ENCODE peak calls at places on chromosomes 6 and 20, in ten cellular contexts. B is HL-60; Y is lung; Z is GM23338; P is PC-3; C is stomach; F is AG04450; R is esophagus squamous epithelium; U is CD8-positive, alpha-beta T cell; S is mucosa of descending colon. Q is an unnamed sample.

GRCh38 chr6:161189891-161190290 is 84.0 kb downstream of the AGPAT4 start:
- DNase-seq in S (no peak), Z (no peak), P (no peak), U (no peak), Y (no peak), F (no peak), B (no peak), R (no peak), C (no peak), Q (no peak)

GRCh38 chr6:3383525-3383924 is 73.3 kb downstream of the SLC22A23 start:
- DNase-seq in R (no peak), P (peak), Z (no peak), Y (no peak), F (no peak), B (no peak), S (no peak), C (peak), U (no peak), Q (no peak)

GRCh38 chr6:106694343-106694742 is 65.0 kb downstream of the QRSL1 start:
- DNase-seq in S (no peak), B (no peak), P (no peak), R (no peak), C (peak), F (no peak), U (no peak), Y (no peak), Z (no peak), Q (no peak)

GRCh38 chr6:52399511-52400315 is 20.4 kb upstream of the EFHC1 start:
- DNase-seq in F (no peak), R (no peak), B (peak), Y (no peak), S (no peak), P (peak), U (no peak), Z (peak), C (no peak), Q (peak)

GRCh38 chr20:22794200-22794599 is 209.8 kb upstream of the FOXA2 start:
- DNase-seq in F (no peak), C (no peak), U (no peak), Z (no peak), R (no peak), S (no peak), Y (no peak), B (no peak), P (peak), Q (no peak)

GRCh38 chr20:15555913-15556312 is 1017.3 kb downstream of the KIF16B start:
- DNase-seq in S (no peak), F (no peak), B (no peak), Z (no peak), U (no peak), R (no peak), P (no peak), C (no peak), Y (no peak), Q (no peak)

GRCh38 chr20:6718660-6719059 is 48.8 kb upstream of the BMP2 start:
- DNase-seq in Y (no peak), U (no peak), S (no peak), P (peak), R (no peak), B (no peak), C (no peak), Z (peak), F (no peak), Q (no peak)

GRCh38 chr20:25294459-25295385 is 46.8 kb downstream of the PYGB start:
- DNase-seq in R (no peak), S (no peak), P (peak), Z (peak), C (peak), U (peak), F (no peak), B (peak), Y (no peak), Q (peak)

GRCh38 chr20:51749674-51750036 is 18.5 kb downstream of the ATP9A start:
- DNase-seq in S (no peak), Y (no peak), C (no peak), B (no peak), R (no peak), U (no peak), P (peak), Z (no peak), F (no peak), Q (no peak)

GRCh38 chr6:160952633-160953281 is 38.8 kb upstream of the MAP3K4 start:
- DNase-seq in P (no peak), S (no peak), U (no peak), C (no peak), B (no peak), Z (peak), Y (peak), R (no peak), F (no peak), Q (no peak)

GRCh38 chr6:92559611-92560010 is 859.7 kb downstream of the EPHA7 start:
- DNase-seq in R (no peak), B (peak), Z (peak), P (no peak), S (no peak), Y (no peak), U (no peak), C (no peak), F (no peak), Q (no peak)

GRCh38 chr6:157716553-157716952 is 106.5 kb upstream of the SNX9 start:
- DNase-seq in S (no peak), P (no peak), R (no peak), Y (no peak), C (no peak), Z (no peak), B (no peak), F (no peak), U (no peak), Q (no peak)

GRCh38 chr6:134437376-134437775 is 119.5 kb upstream of the SGK1 start:
- DNase-seq in B (peak), C (no peak), Y (no peak), P (peak), U (peak), Z (no peak), S (no peak), R (no peak), F (no peak), Q (no peak)

GRCh38 chr6:7137335-7138106 is 29.8 kb downstream of the RREB1 start:
- DNase-seq in B (peak), C (no peak), F (no peak), R (no peak), S (peak), Y (no peak), P (no peak), U (peak), Z (peak), Q (peak)

GRCh38 chr20:21291026-21291425 is 12.1 kb upstream of the XRN2 start:
- DNase-seq in F (no peak), R (no peak), S (no peak), C (no peak), P (peak), U (no peak), Y (no peak), B (no peak), Z (no peak), Q (no peak)

GRCh38 chr6:125781307-125781868 is 9.4 kb upstream of the NCOA7 start:
- DNase-seq in P (peak), B (no peak), U (peak), Y (no peak), F (no peak), R (no peak), C (peak), S (no peak), Z (peak), Q (no peak)

GRCh38 chr6:20092071-20092566 is 120.2 kb downstream of the MBOAT1 start:
- DNase-seq in B (peak), U (no peak), F (peak), P (peak), R (no peak), S (no peak), Y (no peak), C (no peak), Z (peak), Q (peak)

GRCh38 chr20:542777-543368 is 717 bp downstream of the CSNK2A1 start:
- DNase-seq in S (peak), U (no peak), P (no peak), Y (no peak), F (no peak), Z (peak), C (peak), R (no peak), B (peak), Q (peak)

GRCh38 chr6:121260651-121261102 is 73.6 kb downstream of the TBC1D32 start:
- DNase-seq in S (peak), Z (no peak), U (no peak), B (no peak), P (no peak), R (no peak), F (no peak), Y (no peak), C (no peak), Q (no peak)

GRCh38 chr6:33677153-33677660 is 34.3 kb downstream of the UQCC2 start:
- DNase-seq in F (no peak), S (no peak), Y (no peak), Z (no peak), C (no peak), U (no peak), B (no peak), R (no peak), P (peak), Q (no peak)

GRCh38 chr6:34630040-34630439 is 66.5 kb downstream of the ILRUN start:
- DNase-seq in C (no peak), P (peak), B (no peak), F (peak), Y (no peak), U (no peak), S (no peak), R (no peak), Z (no peak), Q (no peak)

GRCh38 chr20:31837896-31838397 is 7.5 kb downstream of the FOXS1 start:
- DNase-seq in U (no peak), B (peak), P (no peak), Z (no peak), C (no peak), R (no peak), F (no peak), S (no peak), Y (no peak), Q (no peak)

GRCh38 chr6:41707565-41708200 is 27.7 kb downstream of the TFEB start:
- DNase-seq in B (peak), Z (no peak), S (peak), F (no peak), C (no peak), R (no peak), P (no peak), U (peak), Y (no peak), Q (peak)

GRCh38 chr6:134145786-134146185 is 93.4 kb upstream of the SLC2A12 start:
- DNase-seq in C (no peak), Y (no peak), F (no peak), P (peak), R (no peak), S (no peak), U (no peak), B (peak), Z (peak), Q (no peak)

GRCh38 chr6:3919130-3919628 is 70.0 kb downstream of the FAM50B start:
- DNase-seq in S (no peak), U (no peak), B (no peak), C (no peak), Y (peak), R (no peak), Z (no peak), P (no peak), F (no peak), Q (no peak)

GRCh38 chr6:78995946-78996345 is 82.1 kb downstream of the PHIP start:
- DNase-seq in C (no peak), Z (no peak), R (no peak), U (no peak), B (no peak), F (no peak), P (no peak), S (no peak), Y (no peak), Q (no peak)

GRCh38 chr6:27672113-27672799 is 199.4 kb upstream of the ZNF184 start:
- DNase-seq in S (no peak), F (no peak), U (no peak), Z (peak), C (no peak), Y (no peak), B (peak), P (peak), R (no peak), Q (no peak)

GRCh38 chr6:148548065-148548748 is 198.6 kb upstream of the UST start:
- DNase-seq in R (no peak), F (no peak), Z (no peak), S (no peak), C (no peak), B (no peak), Y (no peak), U (no peak), P (no peak), Q (no peak)

GRCh38 chr6:46688117-46688965 is 656 bp downstream of the TDRD6 start:
- DNase-seq in C (no peak), F (no peak), B (no peak), Z (peak), S (peak), R (no peak), Y (no peak), P (no peak), U (no peak), Q (no peak)

GRCh38 chr6:168541307-168541706 is 100.3 kb downstream of the SMOC2 start:
- DNase-seq in S (no peak), B (no peak), F (no peak), R (no peak), Z (no peak), P (no peak), U (no peak), Y (no peak), C (no peak), Q (no peak)

GRCh38 chr6:131950767-131951575 is at the start of gene CCN2:
- DNase-seq in B (no peak), R (no peak), U (no peak), F (peak), C (peak), S (peak), Z (peak), P (peak), Y (peak), Q (no peak)

GRCh38 chr6:131949615-131949908 is 1.6 kb downstream of the CCN2 start:
- DNase-seq in C (no peak), R (no peak), Z (no peak), F (peak), S (no peak), Y (no peak), P (no peak), B (no peak), U (no peak), Q (no peak)

GRCh38 chr6:131949909-131950766 is 1.0 kb downstream of the CCN2 start:
- DNase-seq in B (no peak), F (peak), S (peak), R (peak), U (no peak), C (peak), Z (peak), P (peak), Y (peak), Q (no peak)

GRCh38 chr6:131952886-131953509 is 1.8 kb upstream of the CCN2 start:
- DNase-seq in Z (peak), C (no peak), U (no peak), Y (no peak), S (no peak), F (no peak), B (no peak), P (no peak), R (no peak), Q (no peak)

GRCh38 chr6:131951576-131952230 is 531 bp upstream of the CCN2 start:
- DNase-seq in F (no peak), U (no peak), B (no peak), C (no peak), R (no peak), Z (peak), S (no peak), Y (no peak), P (peak), Q (no peak)
- H3K4me3 ChIP-seq in F (peak), U (no peak), B (no peak), C (peak), R (peak), Z (peak), S (peak), Y (peak), P (peak), Q (no peak)

GRCh38 chr6:114291428-114291827 is 51.4 kb downstream of the HS3ST5 start:
- DNase-seq in P (no peak), F (no peak), C (no peak), S (no peak), R (no peak), Y (no peak), B (no peak), U (no peak), Z (no peak), Q (no peak)
- TF ChIP-seq CTCF in P (no peak), F (no peak), C (no peak), S (no peak), R (no peak), Y (no peak), B (no peak), U (no peak), Z (no peak), Q (no peak)

DNA sequence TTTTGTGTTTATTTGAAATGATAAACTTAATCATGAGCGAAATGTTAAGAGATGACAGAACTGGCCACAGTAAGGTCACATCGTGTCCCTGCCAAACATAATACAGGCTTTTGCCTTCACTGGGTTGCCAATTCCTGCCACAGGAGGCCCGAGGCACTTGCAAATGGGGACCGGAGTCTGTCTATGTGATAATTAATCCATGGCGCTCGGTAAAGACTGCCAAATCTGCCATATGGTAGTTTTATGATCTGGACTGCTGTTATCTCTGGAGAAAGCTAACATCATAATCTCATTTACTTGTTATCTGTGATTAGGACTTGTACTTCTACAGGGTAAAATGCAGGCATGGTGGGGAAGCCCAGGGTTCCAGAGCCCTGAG is 170.5 kb upstream of the TSHZ2 start:
- DNase-seq in Y (no peak), F (no peak), U (no peak), R (no peak), Z (no peak), P (no peak), C (peak), S (no peak), B (no peak), Q (no peak)
- H3K4me3 ChIP-seq in Y (no peak), F (no peak), U (no peak), R (no peak), Z (no peak), P (no peak), C (no peak), S (no peak), B (no peak), Q (no peak)

GRCh38 chr6:84193140-84193708 is 34.2 kb downstream of the CEP162 start:
- DNase-seq in S (no peak), F (no peak), Y (no peak), Z (no peak), C (no peak), P (peak), R (no peak), U (no peak), B (no peak), Q (no peak)

GRCh38 chr6:84191802-84192201 is 35.6 kb downstream of the CEP162 start:
- DNase-seq in Y (no peak), P (no peak), U (no peak), Z (no peak), C (no peak), S (no peak), F (no peak), B (no peak), R (no peak), Q (no peak)

GRCh38 chr6:84197708-84198107 is 29.7 kb downstream of the CEP162 start:
- DNase-seq in Y (no peak), Z (no peak), B (no peak), R (no peak), U (no peak), S (no peak), P (no peak), F (no peak), C (no peak), Q (no peak)
- TF ChIP-seq CTCF in Y (no peak), Z (peak), B (no peak), R (no peak), U (no peak), S (no peak), P (no peak), F (no peak), C (no peak), Q (no peak)

Q was measured in DND-41.